ENCODE peak calls at places on chromosomes 4 and X, in nine cellular contexts. One of them, this sample, is unnamed.

GRCh38 chr4:75229783-75230570 is 284.2 kb downstream of the RCHY1 start:
- DNase-seq in choroid plexus epithelial cell: no peak
- DNase-seq in lower lobe of right lung: no peak
- DNase-seq in type B pancreatic cell: no peak
- DNase-seq in tibial artery: no peak
- DNase-seq in endothelial cell: no peak
- DNase-seq in colonic mucosa: peak; percentile 27
- DNase-seq in ascending aorta: no peak
- DNase-seq in suprapubic skin: no peak
- DNase-seq in this sample: no peak

GRCh38 chr4:122632396-122633143 is 11.7 kb upstream of the IL21 start:
- DNase-seq in choroid plexus epithelial cell: no peak
- DNase-seq in lower lobe of right lung: no peak
- DNase-seq in type B pancreatic cell: no peak
- DNase-seq in tibial artery: no peak
- DNase-seq in endothelial cell: no peak
- DNase-seq in colonic mucosa: no peak
- DNase-seq in ascending aorta: no peak
- DNase-seq in suprapubic skin: no peak
- DNase-seq in this sample: no peak

GRCh38 chr4:27720010-27720766 is 859.5 kb downstream of the STIM2 start:
- DNase-seq in choroid plexus epithelial cell: no peak
- DNase-seq in lower lobe of right lung: no peak
- DNase-seq in type B pancreatic cell: no peak
- DNase-seq in tibial artery: no peak
- DNase-seq in endothelial cell: no peak
- DNase-seq in colonic mucosa: no peak
- DNase-seq in ascending aorta: no peak
- DNase-seq in suprapubic skin: no peak
- DNase-seq in this sample: no peak

GRCh38 chrX:31376408-31376807 is 304.6 kb upstream of the FTHL17 start:
- DNase-seq in choroid plexus epithelial cell: no peak
- DNase-seq in lower lobe of right lung: no peak
- DNase-seq in type B pancreatic cell: no peak
- DNase-seq in tibial artery: no peak
- DNase-seq in endothelial cell: no peak
- DNase-seq in colonic mucosa: no peak
- DNase-seq in ascending aorta: no peak
- DNase-seq in suprapubic skin: no peak
- DNase-seq in this sample: no peak

GRCh38 chr4:16820304-16820703 is 78.1 kb downstream of the LDB2 start:
- DNase-seq in choroid plexus epithelial cell: no peak
- DNase-seq in lower lobe of right lung: no peak
- DNase-seq in type B pancreatic cell: no peak
- DNase-seq in tibial artery: no peak
- DNase-seq in endothelial cell: peak; percentile 40
- DNase-seq in colonic mucosa: no peak
- DNase-seq in ascending aorta: no peak
- DNase-seq in suprapubic skin: no peak
- DNase-seq in this sample: no peak

GRCh38 chr4:147009875-147010274 is 64.2 kb upstream of the TTC29 start:
- DNase-seq in choroid plexus epithelial cell: no peak
- DNase-seq in lower lobe of right lung: no peak
- DNase-seq in type B pancreatic cell: no peak
- DNase-seq in tibial artery: no peak
- DNase-seq in endothelial cell: no peak
- DNase-seq in colonic mucosa: no peak
- DNase-seq in ascending aorta: no peak
- DNase-seq in suprapubic skin: no peak
- DNase-seq in this sample: no peak

GRCh38 chr4:169158046-169158445 is 112.7 kb downstream of the SH3RF1 start:
- DNase-seq in choroid plexus epithelial cell: no peak
- DNase-seq in lower lobe of right lung: no peak
- DNase-seq in type B pancreatic cell: no peak
- DNase-seq in tibial artery: no peak
- DNase-seq in endothelial cell: no peak
- DNase-seq in colonic mucosa: no peak
- DNase-seq in ascending aorta: no peak
- DNase-seq in suprapubic skin: no peak
- DNase-seq in this sample: no peak

GRCh38 chrX:80174925-80175574 is 160.5 kb downstream of the TBX22 start:
- DNase-seq in choroid plexus epithelial cell: no peak
- DNase-seq in lower lobe of right lung: no peak
- DNase-seq in type B pancreatic cell: no peak
- DNase-seq in tibial artery: peak; percentile 43
- DNase-seq in endothelial cell: no peak
- DNase-seq in colonic mucosa: no peak
- DNase-seq in ascending aorta: peak; percentile 88
- DNase-seq in suprapubic skin: no peak
- DNase-seq in this sample: no peak

GRCh38 chrX:25968920-25969319 is 169.2 kb upstream of the MAGEB18 start:
- DNase-seq in choroid plexus epithelial cell: peak; percentile 7
- DNase-seq in lower lobe of right lung: no peak
- DNase-seq in type B pancreatic cell: no peak
- DNase-seq in tibial artery: no peak
- DNase-seq in endothelial cell: peak; percentile 52
- DNase-seq in colonic mucosa: no peak
- DNase-seq in ascending aorta: no peak
- DNase-seq in suprapubic skin: no peak
- DNase-seq in this sample: peak; percentile 26

GRCh38 chrX:108199041-108199440 is 107.5 kb downstream of the ATG4A start:
- DNase-seq in choroid plexus epithelial cell: no peak
- DNase-seq in lower lobe of right lung: no peak
- DNase-seq in type B pancreatic cell: no peak
- DNase-seq in tibial artery: no peak
- DNase-seq in endothelial cell: no peak
- DNase-seq in colonic mucosa: no peak
- DNase-seq in ascending aorta: no peak
- DNase-seq in suprapubic skin: no peak
- DNase-seq in this sample: no peak

GRCh38 chr4:140976768-140977167 is 156.5 kb downstream of the RNF150 start:
- DNase-seq in choroid plexus epithelial cell: no peak
- DNase-seq in lower lobe of right lung: no peak
- DNase-seq in type B pancreatic cell: no peak
- DNase-seq in tibial artery: no peak
- DNase-seq in endothelial cell: no peak
- DNase-seq in colonic mucosa: no peak
- DNase-seq in ascending aorta: no peak
- DNase-seq in suprapubic skin: no peak
- DNase-seq in this sample: no peak

GRCh38 chrX:155094468-155095061 is 23.3 kb downstream of the BRCC3 start:
- DNase-seq in choroid plexus epithelial cell: peak; percentile 55
- DNase-seq in lower lobe of right lung: no peak
- DNase-seq in type B pancreatic cell: no peak
- DNase-seq in tibial artery: no peak
- DNase-seq in endothelial cell: peak; percentile 5
- DNase-seq in colonic mucosa: no peak
- DNase-seq in ascending aorta: no peak
- DNase-seq in suprapubic skin: no peak
- DNase-seq in this sample: peak; percentile 13

GRCh38 chrX:15675490-15675921 is 10.9 kb upstream of the CLTRN start:
- DNase-seq in choroid plexus epithelial cell: peak; percentile 72
- DNase-seq in lower lobe of right lung: peak; percentile 88
- DNase-seq in type B pancreatic cell: peak; percentile 78
- DNase-seq in tibial artery: peak; percentile 71
- DNase-seq in endothelial cell: peak; percentile 58
- DNase-seq in colonic mucosa: peak; percentile 93
- DNase-seq in ascending aorta: peak; percentile 91
- DNase-seq in suprapubic skin: peak; percentile 94
- DNase-seq in this sample: peak; percentile 85

GRCh38 chr4:114277690-114278089 is 298.2 kb upstream of the ARSJ start:
- DNase-seq in choroid plexus epithelial cell: peak; percentile 61
- DNase-seq in lower lobe of right lung: no peak
- DNase-seq in type B pancreatic cell: no peak
- DNase-seq in tibial artery: no peak
- DNase-seq in endothelial cell: no peak
- DNase-seq in colonic mucosa: no peak
- DNase-seq in ascending aorta: no peak
- DNase-seq in suprapubic skin: no peak
- DNase-seq in this sample: no peak

GRCh38 chr4:22454216-22454838 is 61.5 kb downstream of the ADGRA3 start:
- DNase-seq in choroid plexus epithelial cell: no peak
- DNase-seq in lower lobe of right lung: no peak
- DNase-seq in type B pancreatic cell: no peak
- DNase-seq in tibial artery: no peak
- DNase-seq in endothelial cell: no peak
- DNase-seq in colonic mucosa: no peak
- DNase-seq in ascending aorta: no peak
- DNase-seq in suprapubic skin: no peak
- DNase-seq in this sample: no peak

GRCh38 chr4:153788419-153789276 is at the start of gene SFRP2:
- DNase-seq in choroid plexus epithelial cell: no peak
- DNase-seq in lower lobe of right lung: peak; percentile 48
- DNase-seq in type B pancreatic cell: peak; percentile 71
- DNase-seq in tibial artery: peak; percentile 47
- DNase-seq in endothelial cell: peak; percentile 40
- DNase-seq in colonic mucosa: no peak
- DNase-seq in ascending aorta: no peak
- DNase-seq in suprapubic skin: peak; percentile 72
- DNase-seq in this sample: no peak

GRCh38 chr4:48342559-48342878 is 1.2 kb downstream of the SLAIN2 start:
- DNase-seq in choroid plexus epithelial cell: no peak
- DNase-seq in lower lobe of right lung: no peak
- DNase-seq in type B pancreatic cell: no peak
- DNase-seq in tibial artery: no peak
- DNase-seq in endothelial cell: no peak
- DNase-seq in colonic mucosa: no peak
- DNase-seq in ascending aorta: no peak
- DNase-seq in suprapubic skin: no peak
- DNase-seq in this sample: no peak

GRCh38 chr4:48340276-48340904 is 939 bp upstream of the SLAIN2 start:
- DNase-seq in choroid plexus epithelial cell: peak; percentile 87
- DNase-seq in lower lobe of right lung: peak; percentile 50
- DNase-seq in type B pancreatic cell: no peak
- DNase-seq in tibial artery: no peak
- DNase-seq in endothelial cell: peak; percentile 6
- DNase-seq in colonic mucosa: peak; percentile 56
- DNase-seq in ascending aorta: no peak
- DNase-seq in suprapubic skin: no peak
- DNase-seq in this sample: no peak

GRCh38 chr4:48339642-48340041 is 1.7 kb upstream of the SLAIN2 start:
- DNase-seq in choroid plexus epithelial cell: no peak
- DNase-seq in lower lobe of right lung: no peak
- DNase-seq in type B pancreatic cell: no peak
- DNase-seq in tibial artery: no peak
- DNase-seq in endothelial cell: no peak
- DNase-seq in colonic mucosa: no peak
- DNase-seq in ascending aorta: no peak
- DNase-seq in suprapubic skin: no peak
- DNase-seq in this sample: no peak

GRCh38 chr4:48341776-48342558 is 638 bp downstream of the SLAIN2 start:
- DNase-seq in choroid plexus epithelial cell: peak; percentile 57
- DNase-seq in lower lobe of right lung: peak; percentile 71
- DNase-seq in type B pancreatic cell: peak; percentile 80
- DNase-seq in tibial artery: peak; percentile 25
- DNase-seq in endothelial cell: peak; percentile 68
- DNase-seq in colonic mucosa: peak; percentile 57
- DNase-seq in ascending aorta: peak; percentile 77
- DNase-seq in suprapubic skin: peak; percentile 82
- DNase-seq in this sample: peak; percentile 38

DNA sequence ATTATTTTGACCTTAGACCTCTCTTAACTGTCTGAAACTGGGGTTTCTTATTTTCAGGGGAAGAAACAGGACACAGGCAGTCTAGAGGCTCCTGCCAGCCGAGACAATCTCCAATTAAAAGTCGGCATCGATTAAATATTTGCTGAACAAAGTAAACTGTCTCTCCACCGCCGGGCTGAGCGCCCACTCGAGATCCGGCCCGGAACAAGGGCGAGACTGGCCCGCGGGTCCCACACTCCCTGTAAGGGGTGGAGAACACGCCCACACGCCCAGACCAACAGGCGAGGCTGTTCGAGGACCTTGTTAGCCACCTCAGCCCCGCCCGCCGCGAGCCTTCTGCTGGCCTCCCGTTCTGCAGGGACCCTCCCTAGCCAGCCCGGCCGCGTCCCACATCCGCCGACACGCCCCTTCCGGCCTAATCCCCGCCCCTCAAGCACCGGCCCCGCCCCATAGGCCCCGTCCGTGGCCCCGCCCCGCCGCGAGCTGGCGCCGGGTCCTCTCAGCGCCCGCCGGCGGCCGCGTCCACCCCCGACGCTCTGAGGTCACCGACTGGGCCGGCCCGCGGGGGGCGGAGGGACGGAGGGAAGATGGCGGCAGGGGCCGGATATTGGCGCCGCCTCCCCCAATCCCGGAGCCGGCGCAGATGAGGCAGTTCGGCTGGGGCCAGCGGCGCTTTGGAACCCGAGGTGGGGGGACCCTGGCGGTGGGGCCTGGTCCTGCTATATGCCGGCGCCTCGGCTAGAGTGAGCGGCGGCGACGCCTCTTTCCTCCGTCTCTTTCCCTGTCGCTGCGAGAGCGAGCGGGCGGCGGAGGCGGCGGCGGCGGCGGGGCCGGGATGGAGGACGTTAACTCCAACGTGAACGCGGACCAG is at the start of gene SLAIN2:
- DNase-seq in choroid plexus epithelial cell: peak; percentile 99
- DNase-seq in lower lobe of right lung: peak; percentile 100
- DNase-seq in type B pancreatic cell: peak; percentile 99
- DNase-seq in tibial artery: peak; percentile 100
- DNase-seq in endothelial cell: peak; percentile 100
- DNase-seq in colonic mucosa: peak; percentile 100
- DNase-seq in ascending aorta: peak; percentile 100
- DNase-seq in suprapubic skin: peak; percentile 99
- DNase-seq in this sample: peak; percentile 97
- TF ChIP-seq CTCF in choroid plexus epithelial cell: peak; percentile 48
- TF ChIP-seq CTCF in lower lobe of right lung: peak; percentile 42
- TF ChIP-seq CTCF in type B pancreatic cell: peak; percentile 76
- TF ChIP-seq CTCF in tibial artery: peak; percentile 52
- TF ChIP-seq CTCF in endothelial cell: peak; percentile 75
- TF ChIP-seq CTCF in colonic mucosa: peak; percentile 18
- TF ChIP-seq CTCF in ascending aorta: peak; percentile 26
- TF ChIP-seq CTCF in suprapubic skin: peak; percentile 53
- TF ChIP-seq CTCF in this sample: no peak

GRCh38 chrX:110852180-110852579 is 56.6 kb upstream of the CHRDL1 start:
- DNase-seq in choroid plexus epithelial cell: peak; percentile 21
- DNase-seq in lower lobe of right lung: no peak
- DNase-seq in type B pancreatic cell: no peak
- DNase-seq in tibial artery: no peak
- DNase-seq in endothelial cell: peak; percentile 20
- DNase-seq in colonic mucosa: no peak
- DNase-seq in ascending aorta: no peak
- DNase-seq in suprapubic skin: no peak
- DNase-seq in this sample: no peak
- TF ChIP-seq CTCF in choroid plexus epithelial cell: peak; percentile 58
- TF ChIP-seq CTCF in lower lobe of right lung: peak; percentile 38
- TF ChIP-seq CTCF in type B pancreatic cell: peak; percentile 78
- TF ChIP-seq CTCF in tibial artery: no peak
- TF ChIP-seq CTCF in endothelial cell: peak; percentile 53
- TF ChIP-seq CTCF in colonic mucosa: peak; percentile 26
- TF ChIP-seq CTCF in ascending aorta: peak; percentile 29
- TF ChIP-seq CTCF in suprapubic skin: peak; percentile 7
- TF ChIP-seq CTCF in this sample: peak; percentile 27

GRCh38 chr4:99763635-99764101 is 53.0 kb upstream of the DAPP1 start:
- DNase-seq in choroid plexus epithelial cell: peak; percentile 67
- DNase-seq in lower lobe of right lung: no peak
- DNase-seq in type B pancreatic cell: no peak
- DNase-seq in tibial artery: peak; percentile 48
- DNase-seq in endothelial cell: no peak
- DNase-seq in colonic mucosa: no peak
- DNase-seq in ascending aorta: peak; percentile 83
- DNase-seq in suprapubic skin: no peak
- DNase-seq in this sample: peak; percentile 9
- TF ChIP-seq CTCF in choroid plexus epithelial cell: no peak
- TF ChIP-seq CTCF in lower lobe of right lung: no peak
- TF ChIP-seq CTCF in type B pancreatic cell: no peak
- TF ChIP-seq CTCF in tibial artery: no peak
- TF ChIP-seq CTCF in endothelial cell: no peak
- TF ChIP-seq CTCF in colonic mucosa: no peak
- TF ChIP-seq CTCF in ascending aorta: no peak
- TF ChIP-seq CTCF in suprapubic skin: no peak
- TF ChIP-seq CTCF in this sample: no peak

GRCh38 chr4:61734409-61734808 is 534.3 kb downstream of the ADGRL3 start:
- DNase-seq in choroid plexus epithelial cell: no peak
- DNase-seq in lower lobe of right lung: no peak
- DNase-seq in type B pancreatic cell: no peak
- DNase-seq in tibial artery: no peak
- DNase-seq in endothelial cell: no peak
- DNase-seq in colonic mucosa: no peak
- DNase-seq in ascending aorta: no peak
- DNase-seq in suprapubic skin: no peak
- DNase-seq in this sample: no peak
- TF ChIP-seq CTCF in choroid plexus epithelial cell: no peak
- TF ChIP-seq CTCF in lower lobe of right lung: no peak
- TF ChIP-seq CTCF in type B pancreatic cell: no peak
- TF ChIP-seq CTCF in tibial artery: no peak
- TF ChIP-seq CTCF in endothelial cell: no peak
- TF ChIP-seq CTCF in colonic mucosa: no peak
- TF ChIP-seq CTCF in ascending aorta: no peak
- TF ChIP-seq CTCF in suprapubic skin: no peak
- TF ChIP-seq CTCF in this sample: no peak

This sample was measured in Calu3.